ENCODE peak calls at places on chromosomes 13 and 19, in five cellular contexts. F is uterus, W is breast epithelium, U is NB4, E is heart left ventricle. C is an unnamed sample.
A peak's percentile ranks its signal among the peaks of the same experiment; 100 is the strongest.

GRCh38 chr19:48695743-48696352 is at the start of gene FUT2:
- DNase-seq in E (no peak), F (no peak), W (no peak), U (no peak), C (peak; percentile 91)

GRCh38 chr19:49895566-49896297 is 955 bp downstream of the IL4I1 start:
- DNase-seq in W (no peak), F (no peak), U (no peak), E (no peak), C (no peak)

GRCh38 chr19:4598712-4599111 is 39.2 kb upstream of the SEMA6B start:
- DNase-seq in F (no peak), W (no peak), U (no peak), E (no peak), C (no peak)

GRCh38 chr13:111322001-111322915 is 1.8 kb downstream of the TEX29 start:
- DNase-seq in W (no peak), F (no peak), E (no peak), U (no peak), C (no peak)

GRCh38 chr19:52343548-52343947 is 7.5 kb downstream of the ZNF610 start:
- DNase-seq in F (peak; percentile 48), U (peak; percentile 83), W (peak; percentile 52), E (peak; percentile 65), C (no peak)

GRCh38 chr13:23321534-23322241 is 111.8 kb downstream of the SACS start:
- DNase-seq in F (peak; percentile 54), W (no peak), E (peak; percentile 79), U (no peak), C (no peak)

GRCh38 chr19:3719868-3720532 is 11.8 kb downstream of the TJP3 start:
- DNase-seq in W (no peak), F (no peak), E (no peak), U (no peak), C (no peak)

GRCh38 chr19:47729468-47729798 is 15.9 kb upstream of the NOP53 start:
- DNase-seq in W (peak; percentile 89), U (peak; percentile 65), E (peak; percentile 74), F (peak; percentile 87), C (no peak)

GRCh38 chr19:34976611-34977010 is 12.6 kb upstream of the ZNF792 start:
- DNase-seq in F (no peak), W (no peak), U (no peak), E (no peak), C (no peak)

GRCh38 chr13:41401371-41401770 is 56.0 kb upstream of the RGCC start:
- DNase-seq in F (no peak), E (no peak), U (peak; percentile 48), W (no peak), C (no peak)

GRCh38 chr13:40440990-40441820 is 225.2 kb downstream of the FOXO1 start:
- DNase-seq in F (peak; percentile 78), E (peak; percentile 89), W (peak; percentile 73), U (no peak), C (peak; percentile 82)

GRCh38 chr13:40505196-40505595 is 161.2 kb downstream of the FOXO1 start:
- DNase-seq in W (no peak), U (no peak), E (no peak), F (no peak), C (no peak)

GRCh38 chr19:14516746-14517438 is 1.3 kb downstream of the DNAJB1 start:
- DNase-seq in F (no peak), W (no peak), U (no peak), E (no peak), C (peak; percentile 52)

GRCh38 chr13:48527955-48528354 is 4.9 kb downstream of the RCBTB2 start:
- DNase-seq in F (no peak), E (no peak), U (no peak), W (no peak), C (no peak)

GRCh38 chr19:46471116-46471733 is at the start of gene PNMA8A:
- DNase-seq in U (no peak), W (no peak), F (peak; percentile 68), E (peak; percentile 90), C (peak; percentile 50)

GRCh38 chr13:66222127-66222526 is 1008.0 kb downstream of the PCDH9 start:
- DNase-seq in W (no peak), U (peak; percentile 84), E (no peak), F (no peak), C (no peak)

GRCh38 chr13:44188257-44188656 is 185.4 kb upstream of the SERP2 start:
- DNase-seq in F (no peak), U (no peak), W (no peak), E (no peak), C (no peak)

GRCh38 chr13:73075546-73075945 is 16.7 kb downstream of the KLF5 start:
- DNase-seq in W (no peak), E (no peak), F (no peak), U (no peak), C (no peak)

GRCh38 chr19:52963229-52963760 is 614 bp upstream of the ZNF816 start:
- DNase-seq in E (no peak), F (peak; percentile 20), W (no peak), U (no peak), C (no peak)

GRCh38 chr19:49932041-49932451 is 2.7 kb upstream of the NUP62 start:
- DNase-seq in U (no peak), E (no peak), W (no peak), F (no peak), C (no peak)

GRCh38 chr19:49591731-49592485 is 926 bp downstream of the PRR12 start:
- DNase-seq in E (no peak), F (peak; percentile 51), U (peak; percentile 74), W (no peak), C (peak; percentile 64)

GRCh38 chr19:29623726-29624488 is 17.8 kb downstream of the POP4 start:
- DNase-seq in U (no peak), F (no peak), E (no peak), W (no peak), C (peak; percentile 51)

GRCh38 chr13:80070024-80070703 is 270.8 kb downstream of the SPRY2 start:
- DNase-seq in W (no peak), F (no peak), E (no peak), U (no peak), C (no peak)

GRCh38 chr13:94009696-94010095 is 469.8 kb downstream of the DCT start:
- DNase-seq in F (no peak), W (no peak), E (no peak), U (no peak), C (no peak)

GRCh38 chr13:33321686-33322473 is 36.3 kb upstream of the STARD13 start:
- DNase-seq in F (no peak), U (no peak), E (no peak), W (no peak), C (no peak)
- TF ChIP-seq POLR2A in F (no peak), U (no peak), E (no peak), W (no peak), C (no peak)

GRCh38 chr19:1512671-1513491 is at the start of gene ADAMTSL5:
- DNase-seq in F (peak; percentile 69), E (peak; percentile 78), U (peak; percentile 74), W (no peak), C (peak; percentile 88)
- TF ChIP-seq POLR2A in F (peak; percentile 40), E (no peak), U (no peak), W (no peak), C (peak; percentile 77)

GRCh38 chr13:25798998-25799397 is 252.8 kb downstream of the SHISA2 start:
- DNase-seq in E (no peak), W (no peak), F (no peak), U (no peak), C (no peak)
- TF ChIP-seq POLR2A in E (no peak), W (no peak), F (no peak), U (no peak), C (no peak)

DNA sequence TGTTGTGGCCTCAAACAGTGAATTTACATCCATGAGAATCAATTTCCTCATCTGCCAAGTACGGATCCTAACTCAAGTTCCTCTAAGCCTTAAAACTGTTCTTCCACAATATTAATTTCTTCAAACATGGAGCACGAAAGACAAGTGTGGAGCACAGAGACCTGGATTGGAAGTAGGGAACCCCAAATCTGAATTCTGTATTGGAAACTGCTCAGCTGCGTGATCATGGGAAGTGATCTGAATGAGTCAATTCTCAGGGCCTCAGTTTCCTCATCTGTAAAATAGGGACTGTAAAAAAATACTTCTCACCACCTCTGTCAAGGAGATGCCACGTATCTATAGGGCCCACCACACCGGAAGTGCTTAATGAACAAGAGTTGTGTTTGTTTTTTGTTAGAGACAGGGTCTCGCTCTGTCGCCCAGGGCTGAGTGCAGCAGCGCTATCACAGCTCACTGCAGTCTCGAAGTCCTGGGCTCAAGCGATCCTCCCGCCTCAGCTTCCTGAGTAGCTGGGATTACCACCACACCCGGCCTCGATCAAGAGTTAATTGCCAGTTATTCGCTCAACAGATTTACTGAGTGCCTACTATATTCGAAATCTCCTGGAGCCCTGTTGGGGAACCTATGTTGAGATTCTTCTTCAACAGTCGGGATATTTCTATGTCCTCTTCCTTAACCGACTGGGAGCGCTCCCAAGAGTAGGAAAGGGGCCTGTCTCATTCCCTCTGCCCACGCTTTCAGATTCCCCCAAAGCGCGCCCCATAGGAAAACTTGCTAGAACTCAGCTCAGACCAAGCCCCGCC is 1.6 kb downstream of the SERTAD3 start:
- DNase-seq in W (no peak), F (no peak), U (no peak), E (no peak), C (no peak)
- TF ChIP-seq POLR2A in W (no peak), F (no peak), U (no peak), E (no peak), C (no peak)

GRCh38 chr19:11264452-11265176 is 2.3 kb upstream of the DOCK6 start:
- DNase-seq in U (no peak), F (peak; percentile 55), E (peak; percentile 70), W (no peak), C (peak; percentile 82)

GRCh38 chr19:11261431-11261901 is 858 bp downstream of the DOCK6 start:
- DNase-seq in F (no peak), U (no peak), E (no peak), W (no peak), C (no peak)

GRCh38 chr19:11263726-11264125 is 1.4 kb upstream of the DOCK6 start:
- DNase-seq in U (no peak), E (no peak), F (no peak), W (no peak), C (no peak)

GRCh38 chr19:11260996-11261395 is 1.3 kb downstream of the DOCK6 start:
- DNase-seq in F (no peak), U (no peak), W (no peak), E (no peak), C (no peak)

GRCh38 chr19:11261902-11262839 is at the start of gene DOCK6:
- DNase-seq in W (no peak), E (no peak), F (no peak), U (peak; percentile 37), C (peak; percentile 72)
- TF ChIP-seq POLR2A in W (no peak), E (no peak), F (no peak), U (no peak), C (no peak)